ENCODE peak calls at places on chromosomes 6 and 20, in eight cellular contexts. One of them, this sample, is unnamed.

GRCh38 chr6:3904518-3904917 is 55.3 kb downstream of the FAM50B start:
- DNase-seq in stimulated activated naive B cell treated with anti-CD40 and anti-IgM and Interleukin-4, amounts not matched to agents 10 μg/mL and 1 μg/mL and 100 μg/mL, for 72 hours: no peak
- DNase-seq in heart right ventricle: no peak
- DNase-seq in EL: no peak
- DNase-seq in ovary: no peak
- DNase-seq in myocyte: no peak
- DNase-seq in activated naive CD8-positive, alpha-beta T cell treated with anti-CD3 and anti-CD28 coated beads, Interleukin-2, amount 50 U/mL, for 24 hours: no peak
- DNase-seq in H54: no peak
- DNase-seq in this sample: no peak

GRCh38 chr6:125944434-125944816 is 12.1 kb upstream of the HINT3 start:
- DNase-seq in stimulated activated naive B cell treated with anti-CD40 and anti-IgM and Interleukin-4, amounts not matched to agents 10 μg/mL and 1 μg/mL and 100 μg/mL, for 72 hours: no peak
- DNase-seq in heart right ventricle: peak
- DNase-seq in EL: peak
- DNase-seq in ovary: peak
- DNase-seq in myocyte: peak
- DNase-seq in activated naive CD8-positive, alpha-beta T cell treated with anti-CD3 and anti-CD28 coated beads, Interleukin-2, amount 50 U/mL, for 24 hours: no peak
- DNase-seq in H54: no peak
- DNase-seq in this sample: no peak

GRCh38 chr20:37305839-37306238 is 16.4 kb downstream of the MANBAL start:
- DNase-seq in stimulated activated naive B cell treated with anti-CD40 and anti-IgM and Interleukin-4, amounts not matched to agents 10 μg/mL and 1 μg/mL and 100 μg/mL, for 72 hours: no peak
- DNase-seq in heart right ventricle: no peak
- DNase-seq in EL: no peak
- DNase-seq in ovary: no peak
- DNase-seq in myocyte: no peak
- DNase-seq in activated naive CD8-positive, alpha-beta T cell treated with anti-CD3 and anti-CD28 coated beads, Interleukin-2, amount 50 U/mL, for 24 hours: no peak
- DNase-seq in H54: no peak
- DNase-seq in this sample: no peak

GRCh38 chr6:83908813-83909212 is 49.3 kb downstream of the CYB5R4 start:
- DNase-seq in stimulated activated naive B cell treated with anti-CD40 and anti-IgM and Interleukin-4, amounts not matched to agents 10 μg/mL and 1 μg/mL and 100 μg/mL, for 72 hours: no peak
- DNase-seq in heart right ventricle: no peak
- DNase-seq in EL: peak
- DNase-seq in ovary: no peak
- DNase-seq in myocyte: no peak
- DNase-seq in activated naive CD8-positive, alpha-beta T cell treated with anti-CD3 and anti-CD28 coated beads, Interleukin-2, amount 50 U/mL, for 24 hours: no peak
- DNase-seq in H54: peak
- DNase-seq in this sample: no peak

GRCh38 chr6:39111280-39111679 is 3.7 kb downstream of the SAYSD1 start:
- DNase-seq in stimulated activated naive B cell treated with anti-CD40 and anti-IgM and Interleukin-4, amounts not matched to agents 10 μg/mL and 1 μg/mL and 100 μg/mL, for 72 hours: no peak
- DNase-seq in heart right ventricle: no peak
- DNase-seq in EL: no peak
- DNase-seq in ovary: no peak
- DNase-seq in myocyte: no peak
- DNase-seq in activated naive CD8-positive, alpha-beta T cell treated with anti-CD3 and anti-CD28 coated beads, Interleukin-2, amount 50 U/mL, for 24 hours: no peak
- DNase-seq in H54: no peak
- DNase-seq in this sample: no peak

GRCh38 chr6:160247457-160247883 is 11.2 kb downstream of the SLC22A2 start:
- DNase-seq in stimulated activated naive B cell treated with anti-CD40 and anti-IgM and Interleukin-4, amounts not matched to agents 10 μg/mL and 1 μg/mL and 100 μg/mL, for 72 hours: no peak
- DNase-seq in heart right ventricle: peak
- DNase-seq in EL: no peak
- DNase-seq in ovary: no peak
- DNase-seq in myocyte: no peak
- DNase-seq in activated naive CD8-positive, alpha-beta T cell treated with anti-CD3 and anti-CD28 coated beads, Interleukin-2, amount 50 U/mL, for 24 hours: no peak
- DNase-seq in H54: no peak
- DNase-seq in this sample: no peak

GRCh38 chr6:73394577-73395354 is at the start of gene DDX43:
- DNase-seq in stimulated activated naive B cell treated with anti-CD40 and anti-IgM and Interleukin-4, amounts not matched to agents 10 μg/mL and 1 μg/mL and 100 μg/mL, for 72 hours: peak
- DNase-seq in heart right ventricle: peak
- DNase-seq in EL: no peak
- DNase-seq in ovary: peak
- DNase-seq in myocyte: no peak
- DNase-seq in activated naive CD8-positive, alpha-beta T cell treated with anti-CD3 and anti-CD28 coated beads, Interleukin-2, amount 50 U/mL, for 24 hours: peak
- DNase-seq in H54: peak
- DNase-seq in this sample: no peak

GRCh38 chr6:9496837-9497236 is 918.0 kb downstream of the TFAP2A start:
- DNase-seq in stimulated activated naive B cell treated with anti-CD40 and anti-IgM and Interleukin-4, amounts not matched to agents 10 μg/mL and 1 μg/mL and 100 μg/mL, for 72 hours: no peak
- DNase-seq in heart right ventricle: no peak
- DNase-seq in EL: peak
- DNase-seq in ovary: no peak
- DNase-seq in myocyte: no peak
- DNase-seq in activated naive CD8-positive, alpha-beta T cell treated with anti-CD3 and anti-CD28 coated beads, Interleukin-2, amount 50 U/mL, for 24 hours: no peak
- DNase-seq in H54: no peak
- DNase-seq in this sample: no peak

GRCh38 chr6:132919028-132919427 is 104.7 kb downstream of the RPS12 start:
- DNase-seq in stimulated activated naive B cell treated with anti-CD40 and anti-IgM and Interleukin-4, amounts not matched to agents 10 μg/mL and 1 μg/mL and 100 μg/mL, for 72 hours: no peak
- DNase-seq in heart right ventricle: no peak
- DNase-seq in EL: no peak
- DNase-seq in ovary: no peak
- DNase-seq in myocyte: peak
- DNase-seq in activated naive CD8-positive, alpha-beta T cell treated with anti-CD3 and anti-CD28 coated beads, Interleukin-2, amount 50 U/mL, for 24 hours: no peak
- DNase-seq in H54: no peak
- DNase-seq in this sample: no peak

GRCh38 chr20:35698298-35699126 is 640 bp downstream of the NFS1 start:
- DNase-seq in stimulated activated naive B cell treated with anti-CD40 and anti-IgM and Interleukin-4, amounts not matched to agents 10 μg/mL and 1 μg/mL and 100 μg/mL, for 72 hours: no peak
- DNase-seq in heart right ventricle: no peak
- DNase-seq in EL: no peak
- DNase-seq in ovary: no peak
- DNase-seq in myocyte: peak
- DNase-seq in activated naive CD8-positive, alpha-beta T cell treated with anti-CD3 and anti-CD28 coated beads, Interleukin-2, amount 50 U/mL, for 24 hours: peak
- DNase-seq in H54: no peak
- DNase-seq in this sample: no peak

GRCh38 chr20:40332167-40332566 is 356.9 kb downstream of the MAFB start:
- DNase-seq in stimulated activated naive B cell treated with anti-CD40 and anti-IgM and Interleukin-4, amounts not matched to agents 10 μg/mL and 1 μg/mL and 100 μg/mL, for 72 hours: no peak
- DNase-seq in heart right ventricle: no peak
- DNase-seq in EL: no peak
- DNase-seq in ovary: no peak
- DNase-seq in myocyte: no peak
- DNase-seq in activated naive CD8-positive, alpha-beta T cell treated with anti-CD3 and anti-CD28 coated beads, Interleukin-2, amount 50 U/mL, for 24 hours: no peak
- DNase-seq in H54: no peak
- DNase-seq in this sample: no peak

GRCh38 chr20:52481443-52481842 is 289.9 kb upstream of the ZFP64 start:
- DNase-seq in stimulated activated naive B cell treated with anti-CD40 and anti-IgM and Interleukin-4, amounts not matched to agents 10 μg/mL and 1 μg/mL and 100 μg/mL, for 72 hours: no peak
- DNase-seq in heart right ventricle: no peak
- DNase-seq in EL: no peak
- DNase-seq in ovary: no peak
- DNase-seq in myocyte: no peak
- DNase-seq in activated naive CD8-positive, alpha-beta T cell treated with anti-CD3 and anti-CD28 coated beads, Interleukin-2, amount 50 U/mL, for 24 hours: no peak
- DNase-seq in H54: no peak
- DNase-seq in this sample: no peak

GRCh38 chr6:139981810-139982550 is 607.5 kb upstream of the CITED2 start:
- DNase-seq in stimulated activated naive B cell treated with anti-CD40 and anti-IgM and Interleukin-4, amounts not matched to agents 10 μg/mL and 1 μg/mL and 100 μg/mL, for 72 hours: no peak
- DNase-seq in heart right ventricle: no peak
- DNase-seq in EL: peak
- DNase-seq in ovary: no peak
- DNase-seq in myocyte: peak
- DNase-seq in activated naive CD8-positive, alpha-beta T cell treated with anti-CD3 and anti-CD28 coated beads, Interleukin-2, amount 50 U/mL, for 24 hours: no peak
- DNase-seq in H54: no peak
- DNase-seq in this sample: no peak

GRCh38 chr6:107670792-107671199 is 153.3 kb downstream of the SCML4 start:
- DNase-seq in stimulated activated naive B cell treated with anti-CD40 and anti-IgM and Interleukin-4, amounts not matched to agents 10 μg/mL and 1 μg/mL and 100 μg/mL, for 72 hours: peak
- DNase-seq in heart right ventricle: peak
- DNase-seq in EL: peak
- DNase-seq in ovary: no peak
- DNase-seq in myocyte: peak
- DNase-seq in activated naive CD8-positive, alpha-beta T cell treated with anti-CD3 and anti-CD28 coated beads, Interleukin-2, amount 50 U/mL, for 24 hours: peak
- DNase-seq in H54: peak
- DNase-seq in this sample: peak

GRCh38 chr6:659716-660581 is 3.0 kb upstream of the HUS1B start:
- DNase-seq in stimulated activated naive B cell treated with anti-CD40 and anti-IgM and Interleukin-4, amounts not matched to agents 10 μg/mL and 1 μg/mL and 100 μg/mL, for 72 hours: no peak
- DNase-seq in heart right ventricle: no peak
- DNase-seq in EL: no peak
- DNase-seq in ovary: no peak
- DNase-seq in myocyte: no peak
- DNase-seq in activated naive CD8-positive, alpha-beta T cell treated with anti-CD3 and anti-CD28 coated beads, Interleukin-2, amount 50 U/mL, for 24 hours: peak
- DNase-seq in H54: no peak
- DNase-seq in this sample: no peak

GRCh38 chr6:126660376-126660775 is 320.5 kb downstream of the CENPW start:
- DNase-seq in stimulated activated naive B cell treated with anti-CD40 and anti-IgM and Interleukin-4, amounts not matched to agents 10 μg/mL and 1 μg/mL and 100 μg/mL, for 72 hours: no peak
- DNase-seq in heart right ventricle: no peak
- DNase-seq in EL: no peak
- DNase-seq in ovary: no peak
- DNase-seq in myocyte: no peak
- DNase-seq in activated naive CD8-positive, alpha-beta T cell treated with anti-CD3 and anti-CD28 coated beads, Interleukin-2, amount 50 U/mL, for 24 hours: no peak
- DNase-seq in H54: no peak
- DNase-seq in this sample: no peak

GRCh38 chr6:3455490-3456394 is 1.1 kb downstream of the SLC22A23 start:
- DNase-seq in stimulated activated naive B cell treated with anti-CD40 and anti-IgM and Interleukin-4, amounts not matched to agents 10 μg/mL and 1 μg/mL and 100 μg/mL, for 72 hours: no peak
- DNase-seq in heart right ventricle: peak
- DNase-seq in EL: no peak
- DNase-seq in ovary: peak
- DNase-seq in myocyte: peak
- DNase-seq in activated naive CD8-positive, alpha-beta T cell treated with anti-CD3 and anti-CD28 coated beads, Interleukin-2, amount 50 U/mL, for 24 hours: peak
- DNase-seq in H54: no peak
- DNase-seq in this sample: peak

GRCh38 chr20:32761831-32762753 is at the start of gene DNMT3B:
- DNase-seq in stimulated activated naive B cell treated with anti-CD40 and anti-IgM and Interleukin-4, amounts not matched to agents 10 μg/mL and 1 μg/mL and 100 μg/mL, for 72 hours: peak
- DNase-seq in heart right ventricle: peak
- DNase-seq in EL: peak
- DNase-seq in ovary: peak
- DNase-seq in myocyte: peak
- DNase-seq in activated naive CD8-positive, alpha-beta T cell treated with anti-CD3 and anti-CD28 coated beads, Interleukin-2, amount 50 U/mL, for 24 hours: peak
- DNase-seq in H54: peak
- DNase-seq in this sample: peak

GRCh38 chr20:12535316-12535715 is 473.5 kb upstream of the SPTLC3 start:
- DNase-seq in stimulated activated naive B cell treated with anti-CD40 and anti-IgM and Interleukin-4, amounts not matched to agents 10 μg/mL and 1 μg/mL and 100 μg/mL, for 72 hours: no peak
- DNase-seq in heart right ventricle: no peak
- DNase-seq in EL: no peak
- DNase-seq in ovary: no peak
- DNase-seq in myocyte: no peak
- DNase-seq in activated naive CD8-positive, alpha-beta T cell treated with anti-CD3 and anti-CD28 coated beads, Interleukin-2, amount 50 U/mL, for 24 hours: no peak
- DNase-seq in H54: no peak
- DNase-seq in this sample: no peak

GRCh38 chr6:367891-368630 is 23.5 kb upstream of the IRF4 start:
- DNase-seq in stimulated activated naive B cell treated with anti-CD40 and anti-IgM and Interleukin-4, amounts not matched to agents 10 μg/mL and 1 μg/mL and 100 μg/mL, for 72 hours: no peak
- DNase-seq in heart right ventricle: no peak
- DNase-seq in EL: no peak
- DNase-seq in ovary: no peak
- DNase-seq in myocyte: no peak
- DNase-seq in activated naive CD8-positive, alpha-beta T cell treated with anti-CD3 and anti-CD28 coated beads, Interleukin-2, amount 50 U/mL, for 24 hours: no peak
- DNase-seq in H54: no peak
- DNase-seq in this sample: no peak

GRCh38 chr6:5014072-5014561 is 10.3 kb upstream of the RPP40 start:
- DNase-seq in stimulated activated naive B cell treated with anti-CD40 and anti-IgM and Interleukin-4, amounts not matched to agents 10 μg/mL and 1 μg/mL and 100 μg/mL, for 72 hours: no peak
- DNase-seq in heart right ventricle: no peak
- DNase-seq in EL: no peak
- DNase-seq in ovary: no peak
- DNase-seq in myocyte: no peak
- DNase-seq in activated naive CD8-positive, alpha-beta T cell treated with anti-CD3 and anti-CD28 coated beads, Interleukin-2, amount 50 U/mL, for 24 hours: no peak
- DNase-seq in H54: no peak
- DNase-seq in this sample: no peak

GRCh38 chr20:11304811-11305210 is 612.9 kb upstream of the BTBD3 start:
- DNase-seq in stimulated activated naive B cell treated with anti-CD40 and anti-IgM and Interleukin-4, amounts not matched to agents 10 μg/mL and 1 μg/mL and 100 μg/mL, for 72 hours: no peak
- DNase-seq in heart right ventricle: no peak
- DNase-seq in EL: no peak
- DNase-seq in ovary: no peak
- DNase-seq in myocyte: no peak
- DNase-seq in activated naive CD8-positive, alpha-beta T cell treated with anti-CD3 and anti-CD28 coated beads, Interleukin-2, amount 50 U/mL, for 24 hours: no peak
- DNase-seq in H54: no peak
- DNase-seq in this sample: no peak